ENCODE peak calls at places on chromosome 9, in nine cellular contexts. B is Daoy; V is AG08396; K is activated effector memory CD4-positive, alpha-beta T cell treated with Interleukin-2 at 50 U/mL for 16 hours; A is progenitor cell of endocrine pancreas; H is ACHN; Y is ureter; F is NCI-H510A; C is hippocampal formation. T is an unnamed sample.

GRCh38 chr9:2655411-2655901 is 33.9 kb downstream of the VLDLR start:
- DNase-seq in B (peak; percentile 94), V (peak; percentile 73), K (no peak), A (no peak), H (peak; percentile 74), Y (no peak), F (peak; percentile 1), C (no peak), T (peak; percentile 3)

GRCh38 chr9:4334439-4334838 is 34.6 kb upstream of the GLIS3 start:
- DNase-seq in B (peak; percentile 42), V (no peak), K (no peak), A (peak; percentile 19), H (peak; percentile 46), Y (peak; percentile 67), F (peak; percentile 14), C (peak; percentile 29), T (peak; percentile 3)

GRCh38 chr9:7097785-7098420 is 340.1 kb downstream of the KDM4C start:
- DNase-seq in B (no peak), V (no peak), K (no peak), A (no peak), H (no peak), Y (no peak), F (no peak), C (no peak), T (no peak)

GRCh38 chr9:5608298-5609254 is 20.3 kb upstream of the RIC1 start:
- DNase-seq in B (peak; percentile 18), V (no peak), K (no peak), A (no peak), H (peak; percentile 48), Y (no peak), F (no peak), C (no peak), T (peak; percentile 51)

GRCh38 chr9:69975681-69976080 is 68.0 kb upstream of the MAMDC2 start:
- DNase-seq in B (peak; percentile 73), V (no peak), K (no peak), A (no peak), H (no peak), Y (no peak), F (no peak), C (no peak), T (no peak)

GRCh38 chr9:127556871-127557270 is 55.2 kb upstream of the STXBP1 start:
- DNase-seq in B (no peak), V (no peak), K (no peak), A (no peak), H (no peak), Y (no peak), F (no peak), C (no peak), T (no peak)

GRCh38 chr9:100315561-100315960 is 37.2 kb downstream of the TEX10 start:
- DNase-seq in B (no peak), V (no peak), K (no peak), A (no peak), H (no peak), Y (no peak), F (no peak), C (no peak), T (no peak)

GRCh38 chr9:131330814-131331600 is 41.5 kb downstream of the PLPP7 start:
- DNase-seq in B (no peak), V (no peak), K (no peak), A (no peak), H (no peak), Y (no peak), F (no peak), C (no peak), T (no peak)

GRCh38 chr9:8703904-8704303 is 904.3 kb upstream of the DMAC1 start:
- DNase-seq in B (no peak), V (no peak), K (no peak), A (no peak), H (no peak), Y (no peak), F (no peak), C (no peak), T (no peak)

GRCh38 chr9:91154686-91155085 is 207.0 kb downstream of the AUH start:
- DNase-seq in B (no peak), V (no peak), K (no peak), A (no peak), H (no peak), Y (no peak), F (no peak), C (no peak), T (no peak)

GRCh38 chr9:75181748-75182147 is 93.4 kb downstream of the OSTF1 start:
- DNase-seq in B (peak; percentile 63), V (no peak), K (no peak), A (no peak), H (no peak), Y (no peak), F (no peak), C (no peak), T (no peak)

GRCh38 chr9:90259302-90260246 is 383.1 kb downstream of the DIRAS2 start:
- DNase-seq in B (no peak), V (no peak), K (no peak), A (no peak), H (no peak), Y (no peak), F (no peak), C (no peak), T (no peak)

GRCh38 chr9:97845130-97845529 is 7.9 kb upstream of the FOXE1 start:
- DNase-seq in B (peak; percentile 94), V (peak; percentile 25), K (no peak), A (no peak), H (no peak), Y (no peak), F (no peak), C (no peak), T (no peak)

GRCh38 chr9:75071530-75072122 is 16.3 kb downstream of the NMRK1 start:
- DNase-seq in B (peak; percentile 66), V (no peak), K (peak; percentile 49), A (no peak), H (no peak), Y (peak; percentile 87), F (peak; percentile 77), C (no peak), T (no peak)

GRCh38 chr9:36213989-36214388 is 23.3 kb downstream of the CLTA start:
- DNase-seq in B (no peak), V (no peak), K (no peak), A (no peak), H (no peak), Y (no peak), F (no peak), C (no peak), T (no peak)

GRCh38 chr9:109831996-109832395 is 52.0 kb downstream of the PALM2AKAP2 start:
- DNase-seq in B (no peak), V (no peak), K (no peak), A (no peak), H (no peak), Y (no peak), F (no peak), C (no peak), T (no peak)

GRCh38 chr9:120734607-120735006 is 20.3 kb upstream of the MEGF9 start:
- DNase-seq in B (no peak), V (no peak), K (no peak), A (no peak), H (no peak), Y (no peak), F (no peak), C (no peak), T (no peak)

GRCh38 chr9:130665431-130666392 is 1.3 kb downstream of the PRDM12 start:
- DNase-seq in B (no peak), V (no peak), K (no peak), A (no peak), H (no peak), Y (no peak), F (no peak), C (no peak), T (no peak)

GRCh38 chr9:121246821-121247511 is 21.0 kb upstream of the GSN start:
- DNase-seq in B (peak; percentile 59), V (peak; percentile 49), K (no peak), A (no peak), H (no peak), Y (no peak), F (no peak), C (no peak), T (no peak)

GRCh38 chr9:116096046-116096445 is 57.5 kb upstream of the PAPPA start:
- DNase-seq in B (peak; percentile 53), V (no peak), K (no peak), A (no peak), H (no peak), Y (no peak), F (no peak), C (no peak), T (no peak)

GRCh38 chr9:89387970-89388867 is 69.9 kb downstream of the SECISBP2 start:
- DNase-seq in B (no peak), V (peak; percentile 80), K (no peak), A (no peak), H (no peak), Y (peak; percentile 68), F (no peak), C (no peak), T (no peak)

GRCh38 chr9:109972026-109973005 is 192.3 kb downstream of the PALM2AKAP2 start:
- DNase-seq in B (no peak), V (no peak), K (no peak), A (no peak), H (no peak), Y (no peak), F (no peak), C (peak; percentile 26), T (no peak)

GRCh38 chr9:76817489-76817888 is 53.3 kb downstream of the PCA3 start:
- DNase-seq in B (peak; percentile 57), V (peak; percentile 32), K (no peak), A (no peak), H (peak; percentile 3), Y (no peak), F (no peak), C (no peak), T (no peak)

GRCh38 chr9:6413365-6414263 is 615 bp downstream of the UHRF2 start:
- DNase-seq in B (peak; percentile 41), V (peak; percentile 32), K (peak; percentile 17), A (peak; percentile 42), H (peak; percentile 28), Y (peak; percentile 50), F (no peak), C (peak; percentile 29), T (no peak)

GRCh38 chr9:130301483-130302286 is 36.1 kb downstream of the HMCN2 start:
- DNase-seq in B (peak; percentile 68), V (peak; percentile 72), K (no peak), A (no peak), H (no peak), Y (peak; percentile 73), F (no peak), C (no peak), T (no peak)

GRCh38 chr9:90555351-90556057 is 87.1 kb downstream of the DIRAS2 start:
- DNase-seq in B (no peak), V (no peak), K (no peak), A (no peak), H (no peak), Y (no peak), F (no peak), C (no peak), T (peak; percentile 56)

GRCh38 chr9:125630436-125630835 is 76.6 kb downstream of the MAPKAP1 start:
- DNase-seq in B (no peak), V (no peak), K (no peak), A (no peak), H (no peak), Y (no peak), F (no peak), C (no peak), T (no peak)

GRCh38 chr9:126953089-126953809 is 38.7 kb downstream of the RALGPS1 start:
- DNase-seq in B (peak; percentile 44), V (peak; percentile 39), K (no peak), A (no peak), H (no peak), Y (no peak), F (no peak), C (no peak), T (no peak)

GRCh38 chr9:38015267-38015666 is 53.8 kb downstream of the SHB start:
- DNase-seq in B (no peak), V (no peak), K (no peak), A (no peak), H (no peak), Y (no peak), F (no peak), C (no peak), T (no peak)

GRCh38 chr9:34590376-34591090 is 1.0 kb upstream of the CNTFR start:
- DNase-seq in B (peak; percentile 35), V (no peak), K (no peak), A (no peak), H (no peak), Y (peak; percentile 54), F (no peak), C (no peak), T (no peak)

GRCh38 chr9:101449071-101449721 is 13.6 kb upstream of the ALDOB start:
- DNase-seq in B (peak; percentile 89), V (peak; percentile 80), K (peak; percentile 10), A (peak; percentile 67), H (peak; percentile 74), Y (peak; percentile 56), F (peak; percentile 72), C (peak; percentile 70), T (peak; percentile 66)

T was measured in T47D.